ENCODE peak calls at places on chromosomes 16 and 17, in six cellular contexts. One of them, this sample, is unnamed.

GRCh38 chr16:49588729-49589384 is 215.3 kb downstream of the C16orf78 start:
- DNase-seq in GM13977: no peak
- DNase-seq in stimulated activated CD4-positive, alpha-beta T cell treated with anti-CD3 and anti-CD28 coated beads, Interleukin-2, amount 100 ng/mL, for 48 hours: no peak
- DNase-seq in ELF-1: no peak
- DNase-seq in mesothelial cell of epicardium: no peak
- DNase-seq in COLO829: no peak
- DNase-seq in this sample: no peak

GRCh38 chr17:34095101-34095500 is 160.0 kb upstream of the CCL2 start:
- DNase-seq in GM13977: no peak
- DNase-seq in stimulated activated CD4-positive, alpha-beta T cell treated with anti-CD3 and anti-CD28 coated beads, Interleukin-2, amount 100 ng/mL, for 48 hours: no peak
- DNase-seq in ELF-1: no peak
- DNase-seq in mesothelial cell of epicardium: no peak
- DNase-seq in COLO829: no peak
- DNase-seq in this sample: no peak

GRCh38 chr17:73302189-73302588 is 9.6 kb downstream of the CDC42EP4 start:
- DNase-seq in GM13977: no peak
- DNase-seq in stimulated activated CD4-positive, alpha-beta T cell treated with anti-CD3 and anti-CD28 coated beads, Interleukin-2, amount 100 ng/mL, for 48 hours: no peak
- DNase-seq in ELF-1: no peak
- DNase-seq in mesothelial cell of epicardium: no peak
- DNase-seq in COLO829: no peak
- DNase-seq in this sample: no peak

GRCh38 chr17:29107933-29108805 is 65.2 kb downstream of the PIPOX start:
- DNase-seq in GM13977: no peak
- DNase-seq in stimulated activated CD4-positive, alpha-beta T cell treated with anti-CD3 and anti-CD28 coated beads, Interleukin-2, amount 100 ng/mL, for 48 hours: no peak
- DNase-seq in ELF-1: no peak
- DNase-seq in mesothelial cell of epicardium: no peak
- DNase-seq in COLO829: no peak
- DNase-seq in this sample: no peak

GRCh38 chr17:31535581-31535981 is 144.1 kb downstream of the RAB11FIP4 start:
- DNase-seq in GM13977: peak
- DNase-seq in stimulated activated CD4-positive, alpha-beta T cell treated with anti-CD3 and anti-CD28 coated beads, Interleukin-2, amount 100 ng/mL, for 48 hours: no peak
- DNase-seq in ELF-1: no peak
- DNase-seq in mesothelial cell of epicardium: no peak
- DNase-seq in COLO829: no peak
- DNase-seq in this sample: no peak

GRCh38 chr17:38881600-38882191 is 11.8 kb downstream of the LASP1 start:
- DNase-seq in GM13977: no peak
- DNase-seq in stimulated activated CD4-positive, alpha-beta T cell treated with anti-CD3 and anti-CD28 coated beads, Interleukin-2, amount 100 ng/mL, for 48 hours: peak
- DNase-seq in ELF-1: no peak
- DNase-seq in mesothelial cell of epicardium: peak
- DNase-seq in COLO829: no peak
- DNase-seq in this sample: no peak

GRCh38 chr17:57636274-57636673 is 108.8 kb downstream of the CCDC182 start:
- DNase-seq in GM13977: no peak
- DNase-seq in stimulated activated CD4-positive, alpha-beta T cell treated with anti-CD3 and anti-CD28 coated beads, Interleukin-2, amount 100 ng/mL, for 48 hours: no peak
- DNase-seq in ELF-1: no peak
- DNase-seq in mesothelial cell of epicardium: no peak
- DNase-seq in COLO829: no peak
- DNase-seq in this sample: no peak

GRCh38 chr17:3658784-3659449 is 9.5 kb downstream of the TAX1BP3 start:
- DNase-seq in GM13977: no peak
- DNase-seq in stimulated activated CD4-positive, alpha-beta T cell treated with anti-CD3 and anti-CD28 coated beads, Interleukin-2, amount 100 ng/mL, for 48 hours: no peak
- DNase-seq in ELF-1: no peak
- DNase-seq in mesothelial cell of epicardium: no peak
- DNase-seq in COLO829: no peak
- DNase-seq in this sample: no peak

GRCh38 chr17:40150215-40150614 is 9.9 kb downstream of the CASC3 start:
- DNase-seq in GM13977: no peak
- DNase-seq in stimulated activated CD4-positive, alpha-beta T cell treated with anti-CD3 and anti-CD28 coated beads, Interleukin-2, amount 100 ng/mL, for 48 hours: no peak
- DNase-seq in ELF-1: no peak
- DNase-seq in mesothelial cell of epicardium: no peak
- DNase-seq in COLO829: no peak
- DNase-seq in this sample: no peak

GRCh38 chr17:42142371-42142896 is 12.4 kb downstream of the RAB5C start:
- DNase-seq in GM13977: no peak
- DNase-seq in stimulated activated CD4-positive, alpha-beta T cell treated with anti-CD3 and anti-CD28 coated beads, Interleukin-2, amount 100 ng/mL, for 48 hours: no peak
- DNase-seq in ELF-1: no peak
- DNase-seq in mesothelial cell of epicardium: no peak
- DNase-seq in COLO829: no peak
- DNase-seq in this sample: no peak

GRCh38 chr16:57380671-57381462 is 8.6 kb downstream of the CX3CL1 start:
- DNase-seq in GM13977: no peak
- DNase-seq in stimulated activated CD4-positive, alpha-beta T cell treated with anti-CD3 and anti-CD28 coated beads, Interleukin-2, amount 100 ng/mL, for 48 hours: no peak
- DNase-seq in ELF-1: no peak
- DNase-seq in mesothelial cell of epicardium: no peak
- DNase-seq in COLO829: no peak
- DNase-seq in this sample: no peak

GRCh38 chr17:4536742-4537411 is 18.3 kb downstream of the MYBBP1A start:
- DNase-seq in GM13977: no peak
- DNase-seq in stimulated activated CD4-positive, alpha-beta T cell treated with anti-CD3 and anti-CD28 coated beads, Interleukin-2, amount 100 ng/mL, for 48 hours: no peak
- DNase-seq in ELF-1: no peak
- DNase-seq in mesothelial cell of epicardium: no peak
- DNase-seq in COLO829: no peak
- DNase-seq in this sample: no peak

GRCh38 chr17:6028294-6028693 is 41.9 kb upstream of the WSCD1 start:
- DNase-seq in GM13977: no peak
- DNase-seq in stimulated activated CD4-positive, alpha-beta T cell treated with anti-CD3 and anti-CD28 coated beads, Interleukin-2, amount 100 ng/mL, for 48 hours: no peak
- DNase-seq in ELF-1: no peak
- DNase-seq in mesothelial cell of epicardium: no peak
- DNase-seq in COLO829: no peak
- DNase-seq in this sample: no peak

GRCh38 chr17:10120113-10120485 is 78.3 kb downstream of the GAS7 start:
- DNase-seq in GM13977: peak
- DNase-seq in stimulated activated CD4-positive, alpha-beta T cell treated with anti-CD3 and anti-CD28 coated beads, Interleukin-2, amount 100 ng/mL, for 48 hours: no peak
- DNase-seq in ELF-1: no peak
- DNase-seq in mesothelial cell of epicardium: no peak
- DNase-seq in COLO829: no peak
- DNase-seq in this sample: no peak

GRCh38 chr16:87661561-87661960 is 59.3 kb downstream of the JPH3 start:
- DNase-seq in GM13977: peak
- DNase-seq in stimulated activated CD4-positive, alpha-beta T cell treated with anti-CD3 and anti-CD28 coated beads, Interleukin-2, amount 100 ng/mL, for 48 hours: no peak
- DNase-seq in ELF-1: peak
- DNase-seq in mesothelial cell of epicardium: peak
- DNase-seq in COLO829: peak
- DNase-seq in this sample: no peak

GRCh38 chr17:17221329-17221728 is 15.2 kb upstream of the PLD6 start:
- DNase-seq in GM13977: no peak
- DNase-seq in stimulated activated CD4-positive, alpha-beta T cell treated with anti-CD3 and anti-CD28 coated beads, Interleukin-2, amount 100 ng/mL, for 48 hours: no peak
- DNase-seq in ELF-1: no peak
- DNase-seq in mesothelial cell of epicardium: no peak
- DNase-seq in COLO829: no peak
- DNase-seq in this sample: no peak

GRCh38 chr16:1299012-1299867 is 10.2 kb upstream of the UBE2I start:
- DNase-seq in GM13977: no peak
- DNase-seq in stimulated activated CD4-positive, alpha-beta T cell treated with anti-CD3 and anti-CD28 coated beads, Interleukin-2, amount 100 ng/mL, for 48 hours: no peak
- DNase-seq in ELF-1: no peak
- DNase-seq in mesothelial cell of epicardium: no peak
- DNase-seq in COLO829: no peak
- DNase-seq in this sample: no peak

GRCh38 chr17:50151937-50152547 is 1.6 kb upstream of the PPP1R9B start:
- DNase-seq in GM13977: peak
- DNase-seq in stimulated activated CD4-positive, alpha-beta T cell treated with anti-CD3 and anti-CD28 coated beads, Interleukin-2, amount 100 ng/mL, for 48 hours: no peak
- DNase-seq in ELF-1: peak
- DNase-seq in mesothelial cell of epicardium: no peak
- DNase-seq in COLO829: peak
- DNase-seq in this sample: peak

GRCh38 chr17:80632046-80632581 is 87.5 kb downstream of the RPTOR start:
- DNase-seq in GM13977: no peak
- DNase-seq in stimulated activated CD4-positive, alpha-beta T cell treated with anti-CD3 and anti-CD28 coated beads, Interleukin-2, amount 100 ng/mL, for 48 hours: no peak
- DNase-seq in ELF-1: peak
- DNase-seq in mesothelial cell of epicardium: no peak
- DNase-seq in COLO829: no peak
- DNase-seq in this sample: no peak

GRCh38 chr17:41520821-41521521 is 2.3 kb upstream of the KRT15 start:
- DNase-seq in GM13977: no peak
- DNase-seq in stimulated activated CD4-positive, alpha-beta T cell treated with anti-CD3 and anti-CD28 coated beads, Interleukin-2, amount 100 ng/mL, for 48 hours: no peak
- DNase-seq in ELF-1: no peak
- DNase-seq in mesothelial cell of epicardium: no peak
- DNase-seq in COLO829: no peak
- DNase-seq in this sample: no peak

This sample was measured in NCI-H187.